ENCODE peak calls at places on chromosomes 7 and 10, in five cellular contexts. One of them, this sample, is unnamed.

GRCh38 chr7:6385110-6385792 is 62.5 kb downstream of the DAGLB start:
- DNase-seq in CD8-positive, alpha-beta memory T cell: no peak
- DNase-seq in CD8-positive, alpha-beta T cell: no peak
- DNase-seq in HepG2: peak
- DNase-seq in HFF-Myc: peak
- DNase-seq in this sample: no peak

GRCh38 chr10:6010569-6010968 is 33.2 kb upstream of the IL15RA start:
- DNase-seq in CD8-positive, alpha-beta T cell: no peak
- DNase-seq in HepG2: no peak
- DNase-seq in HFF-Myc: no peak
- DNase-seq in CD8-positive, alpha-beta memory T cell: no peak
- DNase-seq in this sample: no peak

GRCh38 chr10:10198388-10198787 is 819.3 kb upstream of the CELF2 start:
- DNase-seq in CD8-positive, alpha-beta T cell: no peak
- DNase-seq in HepG2: no peak
- DNase-seq in CD8-positive, alpha-beta memory T cell: no peak
- DNase-seq in HFF-Myc: no peak
- DNase-seq in this sample: no peak

GRCh38 chr7:30974605-30975256 is 11.0 kb downstream of the GHRHR start:
- DNase-seq in CD8-positive, alpha-beta T cell: no peak
- DNase-seq in HFF-Myc: peak
- DNase-seq in CD8-positive, alpha-beta memory T cell: no peak
- DNase-seq in HepG2: peak
- DNase-seq in this sample: no peak

GRCh38 chr10:5291501-5292195 is 73.1 kb upstream of the UCN3 start:
- DNase-seq in HFF-Myc: peak
- DNase-seq in HepG2: peak
- DNase-seq in CD8-positive, alpha-beta memory T cell: peak
- DNase-seq in CD8-positive, alpha-beta T cell: peak
- DNase-seq in this sample: peak

GRCh38 chr7:73894851-73895441 is 34.0 kb downstream of the TMEM270 start:
- DNase-seq in HepG2: no peak
- DNase-seq in CD8-positive, alpha-beta T cell: no peak
- DNase-seq in CD8-positive, alpha-beta memory T cell: no peak
- DNase-seq in HFF-Myc: no peak
- DNase-seq in this sample: no peak

GRCh38 chr10:132924046-132924952 is 18.1 kb downstream of the CFAP46 start:
- DNase-seq in CD8-positive, alpha-beta memory T cell: no peak
- DNase-seq in HepG2: no peak
- DNase-seq in CD8-positive, alpha-beta T cell: no peak
- DNase-seq in HFF-Myc: no peak
- DNase-seq in this sample: no peak

GRCh38 chr7:149252378-149252777 is 9.6 kb upstream of the ZNF783 start:
- DNase-seq in HepG2: no peak
- DNase-seq in CD8-positive, alpha-beta memory T cell: no peak
- DNase-seq in HFF-Myc: no peak
- DNase-seq in CD8-positive, alpha-beta T cell: no peak
- DNase-seq in this sample: no peak

GRCh38 chr10:17375936-17376584 is 78.3 kb downstream of the ST8SIA6 start:
- DNase-seq in CD8-positive, alpha-beta T cell: no peak
- DNase-seq in HepG2: peak
- DNase-seq in HFF-Myc: peak
- DNase-seq in CD8-positive, alpha-beta memory T cell: no peak
- DNase-seq in this sample: peak

GRCh38 chr10:51297438-51297837 is 223.2 kb downstream of the PRKG1 start:
- DNase-seq in HepG2: no peak
- DNase-seq in CD8-positive, alpha-beta memory T cell: no peak
- DNase-seq in CD8-positive, alpha-beta T cell: no peak
- DNase-seq in HFF-Myc: no peak
- DNase-seq in this sample: no peak

GRCh38 chr10:93821051-93821772 is 63.5 kb downstream of the LGI1 start:
- DNase-seq in HepG2: peak
- DNase-seq in CD8-positive, alpha-beta T cell: no peak
- DNase-seq in HFF-Myc: no peak
- DNase-seq in CD8-positive, alpha-beta memory T cell: no peak
- DNase-seq in this sample: peak

GRCh38 chr7:124196519-124196918 is 163.7 kb upstream of the TMEM229A start:
- DNase-seq in HepG2: no peak
- DNase-seq in CD8-positive, alpha-beta memory T cell: no peak
- DNase-seq in HFF-Myc: no peak
- DNase-seq in CD8-positive, alpha-beta T cell: no peak
- DNase-seq in this sample: no peak

GRCh38 chr10:71225291-71226058 is 13.1 kb downstream of the UNC5B start:
- DNase-seq in HepG2: no peak
- DNase-seq in HFF-Myc: no peak
- DNase-seq in CD8-positive, alpha-beta T cell: no peak
- DNase-seq in CD8-positive, alpha-beta memory T cell: no peak
- DNase-seq in this sample: no peak

GRCh38 chr10:1363466-1364121 is 307.4 kb downstream of the WDR37 start:
- DNase-seq in HFF-Myc: no peak
- DNase-seq in CD8-positive, alpha-beta T cell: no peak
- DNase-seq in CD8-positive, alpha-beta memory T cell: no peak
- DNase-seq in HepG2: no peak
- DNase-seq in this sample: no peak

GRCh38 chr10:95360122-95360715 is 69.4 kb upstream of the PDLIM1 start:
- DNase-seq in CD8-positive, alpha-beta T cell: no peak
- DNase-seq in HepG2: no peak
- DNase-seq in HFF-Myc: peak
- DNase-seq in CD8-positive, alpha-beta memory T cell: no peak
- DNase-seq in this sample: peak

GRCh38 chr10:76231258-76231934 is 800.0 kb downstream of the LRMDA start:
- DNase-seq in HFF-Myc: no peak
- DNase-seq in CD8-positive, alpha-beta memory T cell: no peak
- DNase-seq in HepG2: no peak
- DNase-seq in CD8-positive, alpha-beta T cell: no peak
- DNase-seq in this sample: no peak

GRCh38 chr7:5279734-5280133 is 3.0 kb upstream of the SLC29A4 start:
- DNase-seq in CD8-positive, alpha-beta T cell: no peak
- DNase-seq in HepG2: no peak
- DNase-seq in HFF-Myc: no peak
- DNase-seq in CD8-positive, alpha-beta memory T cell: no peak
- DNase-seq in this sample: no peak

GRCh38 chr7:142451817-142452216 is 194.0 kb upstream of the PRSS58 start:
- DNase-seq in HepG2: no peak
- DNase-seq in CD8-positive, alpha-beta memory T cell: no peak
- DNase-seq in CD8-positive, alpha-beta T cell: no peak
- DNase-seq in HFF-Myc: no peak
- DNase-seq in this sample: no peak

DNA sequence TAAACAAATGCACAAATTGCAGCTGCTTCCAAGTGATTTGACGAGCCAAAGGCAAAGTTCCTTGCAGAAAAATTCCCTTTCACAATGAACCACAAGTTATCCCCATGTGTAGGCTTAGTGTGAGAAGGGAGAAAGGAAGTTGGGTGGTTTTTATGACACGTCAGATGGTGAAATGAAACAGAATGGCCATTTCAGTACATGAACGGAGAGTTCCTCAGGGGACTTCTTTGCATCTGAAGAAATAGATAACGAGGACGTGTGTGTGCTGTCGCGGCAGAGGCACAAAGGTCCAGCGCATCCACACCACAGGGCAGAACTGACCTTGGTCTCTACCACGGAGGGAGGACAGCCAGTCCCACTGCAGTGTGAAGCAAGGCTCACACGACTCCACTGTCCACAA is 135.9 kb downstream of the PAXIP1 start:
- DNase-seq in HFF-Myc: no peak
- DNase-seq in HepG2: no peak
- DNase-seq in CD8-positive, alpha-beta T cell: no peak
- DNase-seq in CD8-positive, alpha-beta memory T cell: no peak
- DNase-seq in this sample: no peak
- H3K4me3 ChIP-seq in HFF-Myc: no peak
- H3K4me3 ChIP-seq in HepG2: no peak
- H3K4me3 ChIP-seq in CD8-positive, alpha-beta T cell: no peak
- H3K4me3 ChIP-seq in CD8-positive, alpha-beta memory T cell: no peak
- H3K4me3 ChIP-seq in this sample: no peak

DNA sequence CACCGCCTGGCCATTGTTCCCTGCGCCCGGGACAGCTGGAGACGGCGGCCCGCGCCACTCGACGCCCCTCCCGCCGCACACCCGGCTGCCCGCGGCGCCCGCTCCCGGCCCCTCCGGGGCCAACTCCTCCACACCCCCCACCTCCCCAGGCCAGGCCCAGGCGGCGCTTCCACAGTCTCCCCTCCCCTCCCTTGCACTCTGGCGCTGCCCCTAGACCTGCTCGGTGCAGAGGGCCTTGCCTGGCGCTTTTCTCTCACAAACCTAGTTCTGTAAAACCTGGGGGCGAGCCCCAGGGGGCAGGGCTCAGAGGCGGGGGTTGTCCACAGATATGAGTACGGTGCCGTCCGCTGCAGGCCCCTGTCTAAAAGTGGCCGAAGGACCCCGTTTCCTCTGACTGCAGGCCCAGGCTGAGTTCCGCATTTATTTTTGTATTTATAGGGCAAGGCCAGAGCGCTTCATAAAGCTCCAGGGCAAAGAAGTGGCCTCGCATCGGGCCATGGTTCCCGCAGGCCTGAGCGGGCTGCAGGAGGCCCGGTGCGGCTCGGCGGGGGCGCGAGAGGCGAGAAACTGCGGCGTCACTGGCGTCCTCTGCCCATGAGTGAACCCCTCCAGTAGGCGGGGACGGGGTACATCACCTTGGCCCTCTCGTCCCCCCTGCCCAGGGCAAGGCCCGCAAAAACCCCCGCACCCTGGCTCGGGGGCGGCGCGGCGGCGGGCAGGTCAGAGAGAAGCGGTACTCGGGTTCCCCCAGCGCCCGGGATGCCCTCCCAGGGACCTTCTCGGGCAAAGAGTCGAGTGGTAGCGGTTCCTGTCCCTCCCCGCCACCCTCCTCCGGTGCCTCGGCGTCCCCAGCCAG is 355.6 kb downstream of the DNAJB6 start:
- DNase-seq in HepG2: no peak
- DNase-seq in CD8-positive, alpha-beta memory T cell: no peak
- DNase-seq in HFF-Myc: no peak
- DNase-seq in CD8-positive, alpha-beta T cell: no peak
- DNase-seq in this sample: no peak
- H3K4me3 ChIP-seq in HepG2: no peak
- H3K4me3 ChIP-seq in CD8-positive, alpha-beta memory T cell: no peak
- H3K4me3 ChIP-seq in HFF-Myc: no peak
- H3K4me3 ChIP-seq in CD8-positive, alpha-beta T cell: no peak
- H3K4me3 ChIP-seq in this sample: no peak

DNA sequence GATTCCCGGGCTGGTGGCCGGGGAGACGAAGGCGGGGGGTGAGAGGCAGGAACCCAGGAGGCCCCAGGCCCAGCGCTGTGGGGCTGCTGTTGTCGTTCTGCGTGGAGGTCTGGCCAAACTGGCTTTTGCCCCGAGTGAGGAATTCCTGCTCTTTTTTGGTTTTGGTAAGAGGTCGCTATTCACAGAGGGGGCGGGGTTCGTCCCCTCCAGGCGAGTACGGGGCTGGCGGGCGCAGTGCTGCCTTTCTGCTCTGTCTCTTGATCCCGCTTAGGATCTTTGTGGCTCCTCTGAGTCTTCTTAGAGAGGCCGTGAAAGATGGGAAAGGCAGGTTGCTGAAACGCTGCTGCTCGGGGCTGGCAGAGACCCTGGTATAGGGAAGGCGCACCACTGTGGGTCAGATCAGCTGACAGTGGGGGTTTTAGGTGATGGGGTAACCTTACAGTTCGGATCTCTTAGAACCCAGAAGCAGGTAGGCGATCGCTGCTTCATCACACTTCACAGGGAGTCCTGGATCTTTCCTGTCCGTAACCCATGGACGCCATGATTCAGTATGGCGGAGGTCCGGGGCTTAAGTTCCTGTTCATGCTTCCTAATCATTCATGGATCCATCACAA is 136.7 kb downstream of the KIF20B start:
- DNase-seq in HepG2: no peak
- DNase-seq in CD8-positive, alpha-beta T cell: no peak
- DNase-seq in CD8-positive, alpha-beta memory T cell: no peak
- DNase-seq in HFF-Myc: no peak
- DNase-seq in this sample: no peak
- H3K4me3 ChIP-seq in HepG2: no peak
- H3K4me3 ChIP-seq in CD8-positive, alpha-beta T cell: peak
- H3K4me3 ChIP-seq in CD8-positive, alpha-beta memory T cell: peak
- H3K4me3 ChIP-seq in HFF-Myc: peak
- H3K4me3 ChIP-seq in this sample: no peak

GRCh38 chr7:143479055-143479766 is 1.5 kb downstream of the TAS2R41 start:
- DNase-seq in HepG2: no peak
- DNase-seq in CD8-positive, alpha-beta T cell: no peak
- DNase-seq in CD8-positive, alpha-beta memory T cell: no peak
- DNase-seq in HFF-Myc: no peak
- DNase-seq in this sample: no peak

GRCh38 chr7:143480501-143480900 is 2.8 kb downstream of the TAS2R41 start:
- DNase-seq in CD8-positive, alpha-beta T cell: no peak
- DNase-seq in CD8-positive, alpha-beta memory T cell: no peak
- DNase-seq in HFF-Myc: no peak
- DNase-seq in HepG2: no peak
- DNase-seq in this sample: no peak

GRCh38 chr7:143477501-143478150 is at the start of gene TAS2R41:
- DNase-seq in HepG2: no peak
- DNase-seq in CD8-positive, alpha-beta T cell: no peak
- DNase-seq in CD8-positive, alpha-beta memory T cell: no peak
- DNase-seq in HFF-Myc: no peak
- DNase-seq in this sample: no peak
- H3K4me3 ChIP-seq in HepG2: no peak
- H3K4me3 ChIP-seq in CD8-positive, alpha-beta T cell: no peak
- H3K4me3 ChIP-seq in CD8-positive, alpha-beta memory T cell: no peak
- H3K4me3 ChIP-seq in HFF-Myc: no peak
- H3K4me3 ChIP-seq in this sample: no peak

This sample was measured in Jurkat, Clone E6-1.